ENCODE peak calls at places on chromosomes 4 and X, in nine cellular contexts. B, U, C, A, D, X, Y, I and J are unnamed samples.

GRCh38 chrX:145936769-145937168 is 119.1 kb downstream of the SLITRK2 start:
- DNase-seq in B (no peak), U (no peak), C (no peak), A (no peak), D (no peak), X (no peak), Y (no peak), I (no peak), J (no peak)

GRCh38 chr4:53763813-53764597 is 172.7 kb upstream of the LNX1 start:
- DNase-seq in B (peak), U (no peak), C (no peak), A (peak), D (peak), X (no peak), Y (no peak), I (peak), J (no peak)

GRCh38 chr4:88029556-88029955 is 22.1 kb downstream of the PKD2 start:
- DNase-seq in B (no peak), U (no peak), C (no peak), A (no peak), D (peak), X (no peak), Y (no peak), I (no peak), J (no peak)

GRCh38 chr4:7423801-7424552 is 10.8 kb downstream of the PSAPL1 start:
- DNase-seq in B (peak), U (no peak), C (no peak), A (no peak), D (no peak), X (no peak), Y (no peak), I (no peak), J (no peak)

GRCh38 chr4:122826000-122826595 is 533 bp upstream of the FGF2 start:
- DNase-seq in B (no peak), U (no peak), C (no peak), A (peak), D (peak), X (no peak), Y (no peak), I (no peak), J (no peak)

GRCh38 chr4:94827481-94828110 is 69.8 kb downstream of the BMPR1B start:
- DNase-seq in B (no peak), U (no peak), C (peak), A (peak), D (peak), X (no peak), Y (no peak), I (peak), J (no peak)

GRCh38 chrX:7083468-7084396 is 63.8 kb upstream of the STS start:
- DNase-seq in B (no peak), U (no peak), C (peak), A (peak), D (peak), X (peak), Y (no peak), I (peak), J (no peak)

GRCh38 chrX:22025751-22026150 is 6.4 kb upstream of the PHEX start:
- DNase-seq in B (no peak), U (no peak), C (no peak), A (peak), D (no peak), X (no peak), Y (no peak), I (no peak), J (no peak)

GRCh38 chrX:15916704-15917084 is 62.1 kb upstream of the AP1S2 start:
- DNase-seq in B (no peak), U (no peak), C (no peak), A (no peak), D (no peak), X (no peak), Y (no peak), I (no peak), J (no peak)

GRCh38 chr4:36511785-36512184 is 230.4 kb downstream of the DTHD1 start:
- DNase-seq in B (no peak), U (no peak), C (no peak), A (no peak), D (no peak), X (no peak), Y (no peak), I (no peak), J (no peak)

GRCh38 chr4:188956566-188956965 is 817.3 kb downstream of the TRIML1 start:
- DNase-seq in B (no peak), U (no peak), C (no peak), A (no peak), D (no peak), X (no peak), Y (no peak), I (no peak), J (no peak)

GRCh38 chrX:39477438-39478120 is 620.2 kb downstream of the BCOR start:
- DNase-seq in B (no peak), U (peak), C (no peak), A (no peak), D (no peak), X (peak), Y (no peak), I (no peak), J (no peak)

GRCh38 chrX:76148753-76149152 is 24.1 kb upstream of the PBDC1 start:
- DNase-seq in B (no peak), U (peak), C (peak), A (peak), D (peak), X (peak), Y (no peak), I (no peak), J (peak)

GRCh38 chrX:65674351-65674893 is 7.0 kb downstream of the MSN start:
- DNase-seq in B (no peak), U (no peak), C (no peak), A (no peak), D (no peak), X (no peak), Y (no peak), I (no peak), J (no peak)

GRCh38 chr4:3527101-3527913 is 4.9 kb downstream of the LRPAP1 start:
- DNase-seq in B (peak), U (no peak), C (no peak), A (no peak), D (no peak), X (no peak), Y (no peak), I (no peak), J (no peak)

GRCh38 chr4:102606846-102607440 is 105.8 kb downstream of the NFKB1 start:
- DNase-seq in B (peak), U (no peak), C (no peak), A (no peak), D (no peak), X (no peak), Y (no peak), I (no peak), J (no peak)

GRCh38 chr4:153188966-153189801 is 15.1 kb upstream of the TRIM2 start:
- DNase-seq in B (no peak), U (no peak), C (peak), A (peak), D (no peak), X (no peak), Y (no peak), I (no peak), J (no peak)

GRCh38 chr4:6280365-6280996 is 10.8 kb downstream of the WFS1 start:
- DNase-seq in B (peak), U (no peak), C (no peak), A (no peak), D (no peak), X (no peak), Y (no peak), I (no peak), J (no peak)

GRCh38 chr4:80486603-80487002 is 151.1 kb downstream of the CFAP299 start:
- DNase-seq in B (no peak), U (no peak), C (no peak), A (no peak), D (no peak), X (no peak), Y (no peak), I (no peak), J (no peak)

GRCh38 chrX:5730561-5730960 is 498.1 kb downstream of the NLGN4X start:
- DNase-seq in B (no peak), U (no peak), C (no peak), A (no peak), D (no peak), X (no peak), Y (no peak), I (no peak), J (no peak)